ENCODE peak calls at places on chromosomes 1 and 21, in four cellular contexts. One of them, this sample, is unnamed.

GRCh38 chr1:44326821-44327465 is 28.1 kb downstream of the ERI3 start:
- DNase-seq in neural progenitor cell: no peak
- DNase-seq in GM23248: no peak
- DNase-seq in PC-3: peak; percentile 48
- DNase-seq in this sample: no peak

GRCh38 chr21:35664683-35665082 is 395.6 kb downstream of the SETD4 start:
- DNase-seq in neural progenitor cell: no peak
- DNase-seq in GM23248: peak; percentile 20
- DNase-seq in PC-3: peak; percentile 94
- DNase-seq in this sample: no peak

GRCh38 chr1:15371610-15372539 is 37.8 kb upstream of the EFHD2 start:
- DNase-seq in neural progenitor cell: no peak
- DNase-seq in GM23248: no peak
- DNase-seq in PC-3: no peak
- DNase-seq in this sample: no peak

GRCh38 chr1:150970818-150971582 is 3.6 kb downstream of the CERS2 start:
- DNase-seq in neural progenitor cell: peak; percentile 60
- DNase-seq in GM23248: peak; percentile 77
- DNase-seq in PC-3: no peak
- DNase-seq in this sample: peak; percentile 19

GRCh38 chr1:196558424-196558823 is 49.8 kb downstream of the KCNT2 start:
- DNase-seq in neural progenitor cell: no peak
- DNase-seq in GM23248: peak; percentile 88
- DNase-seq in PC-3: peak; percentile 38
- DNase-seq in this sample: no peak

GRCh38 chr1:209400351-209401220 is 182.9 kb upstream of the CAMK1G start:
- DNase-seq in neural progenitor cell: no peak
- DNase-seq in GM23248: no peak
- DNase-seq in PC-3: no peak
- DNase-seq in this sample: no peak

GRCh38 chr1:167447521-167448136 is 70.7 kb downstream of the CD247 start:
- DNase-seq in neural progenitor cell: no peak
- DNase-seq in GM23248: no peak
- DNase-seq in PC-3: peak; percentile 93
- DNase-seq in this sample: peak; percentile 28

GRCh38 chr1:196464545-196464944 is 143.7 kb downstream of the KCNT2 start:
- DNase-seq in neural progenitor cell: no peak
- DNase-seq in GM23248: peak; percentile 47
- DNase-seq in PC-3: peak; percentile 25
- DNase-seq in this sample: no peak

GRCh38 chr1:106080608-106081325 is 975.7 kb upstream of the PRMT6 start:
- DNase-seq in neural progenitor cell: no peak
- DNase-seq in GM23248: peak; percentile 17
- DNase-seq in PC-3: no peak
- DNase-seq in this sample: peak; percentile 43

GRCh38 chr21:35189077-35189863 is 140.2 kb upstream of the RUNX1 start:
- DNase-seq in neural progenitor cell: no peak
- DNase-seq in GM23248: peak; percentile 87
- DNase-seq in PC-3: no peak
- DNase-seq in this sample: no peak

GRCh38 chr1:154840557-154841176 is 29.4 kb downstream of the KCNN3 start:
- DNase-seq in neural progenitor cell: no peak
- DNase-seq in GM23248: peak; percentile 9
- DNase-seq in PC-3: no peak
- DNase-seq in this sample: no peak

GRCh38 chr21:33731447-33731846 is 89.1 kb downstream of the ITSN1 start:
- DNase-seq in neural progenitor cell: no peak
- DNase-seq in GM23248: no peak
- DNase-seq in PC-3: peak; percentile 30
- DNase-seq in this sample: no peak

GRCh38 chr1:61491497-61491896 is 233.4 kb downstream of the TM2D1 start:
- DNase-seq in neural progenitor cell: no peak
- DNase-seq in GM23248: no peak
- DNase-seq in PC-3: no peak
- DNase-seq in this sample: no peak

GRCh38 chr1:14878124-14878523 is 275.4 kb upstream of the TMEM51 start:
- DNase-seq in neural progenitor cell: no peak
- DNase-seq in GM23248: no peak
- DNase-seq in PC-3: no peak
- DNase-seq in this sample: no peak

GRCh38 chr1:109385417-109385816 is 12.3 kb downstream of the SORT1 start:
- DNase-seq in neural progenitor cell: no peak
- DNase-seq in GM23248: no peak
- DNase-seq in PC-3: no peak
- DNase-seq in this sample: no peak

GRCh38 chr21:45899317-45900033 is 82.1 kb upstream of the COL6A1 start:
- DNase-seq in neural progenitor cell: no peak
- DNase-seq in GM23248: no peak
- DNase-seq in PC-3: no peak
- DNase-seq in this sample: no peak

DNA sequence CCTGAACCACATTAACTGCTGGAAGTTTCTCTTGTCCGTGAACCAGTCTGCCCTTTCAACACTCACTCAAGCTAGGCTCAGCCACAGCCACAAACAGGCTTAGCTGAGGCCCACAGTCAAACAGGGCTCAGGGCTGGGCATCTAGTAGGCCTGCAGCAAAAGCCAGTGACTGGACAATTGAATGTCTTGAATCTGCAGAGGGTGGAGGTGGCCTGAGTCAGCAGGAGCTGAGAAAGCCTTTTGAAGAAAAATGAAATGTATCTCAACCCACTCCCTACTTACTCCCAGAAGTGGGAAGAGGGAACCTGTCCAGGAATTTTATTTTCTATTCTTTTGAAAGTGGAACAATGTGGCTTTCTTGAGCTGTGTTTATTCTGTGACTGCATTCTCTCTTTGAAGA is 95.4 kb downstream of the PTPRU start:
- DNase-seq in neural progenitor cell: no peak
- DNase-seq in GM23248: peak; percentile 13
- DNase-seq in PC-3: no peak
- DNase-seq in this sample: no peak
- TF ChIP-seq EZH2phosphoT487 in neural progenitor cell: no peak
- TF ChIP-seq EZH2phosphoT487 in GM23248: no peak
- TF ChIP-seq EZH2phosphoT487 in PC-3: no peak
- TF ChIP-seq EZH2phosphoT487 in this sample: no peak

GRCh38 chr1:31145581-31146117 is 80.1 kb upstream of the PUM1 start:
- DNase-seq in neural progenitor cell: no peak
- DNase-seq in GM23248: no peak
- DNase-seq in PC-3: no peak
- DNase-seq in this sample: no peak
- TF ChIP-seq EZH2phosphoT487 in neural progenitor cell: no peak
- TF ChIP-seq EZH2phosphoT487 in GM23248: no peak
- TF ChIP-seq EZH2phosphoT487 in PC-3: no peak
- TF ChIP-seq EZH2phosphoT487 in this sample: no peak

GRCh38 chr1:33086384-33086850 is 5.5 kb downstream of the AZIN2 start:
- DNase-seq in neural progenitor cell: peak; percentile 91
- DNase-seq in GM23248: peak; percentile 83
- DNase-seq in PC-3: peak; percentile 75
- DNase-seq in this sample: peak; percentile 91
- TF ChIP-seq EZH2phosphoT487 in neural progenitor cell: no peak
- TF ChIP-seq EZH2phosphoT487 in GM23248: no peak
- TF ChIP-seq EZH2phosphoT487 in PC-3: no peak
- TF ChIP-seq EZH2phosphoT487 in this sample: no peak

DNA sequence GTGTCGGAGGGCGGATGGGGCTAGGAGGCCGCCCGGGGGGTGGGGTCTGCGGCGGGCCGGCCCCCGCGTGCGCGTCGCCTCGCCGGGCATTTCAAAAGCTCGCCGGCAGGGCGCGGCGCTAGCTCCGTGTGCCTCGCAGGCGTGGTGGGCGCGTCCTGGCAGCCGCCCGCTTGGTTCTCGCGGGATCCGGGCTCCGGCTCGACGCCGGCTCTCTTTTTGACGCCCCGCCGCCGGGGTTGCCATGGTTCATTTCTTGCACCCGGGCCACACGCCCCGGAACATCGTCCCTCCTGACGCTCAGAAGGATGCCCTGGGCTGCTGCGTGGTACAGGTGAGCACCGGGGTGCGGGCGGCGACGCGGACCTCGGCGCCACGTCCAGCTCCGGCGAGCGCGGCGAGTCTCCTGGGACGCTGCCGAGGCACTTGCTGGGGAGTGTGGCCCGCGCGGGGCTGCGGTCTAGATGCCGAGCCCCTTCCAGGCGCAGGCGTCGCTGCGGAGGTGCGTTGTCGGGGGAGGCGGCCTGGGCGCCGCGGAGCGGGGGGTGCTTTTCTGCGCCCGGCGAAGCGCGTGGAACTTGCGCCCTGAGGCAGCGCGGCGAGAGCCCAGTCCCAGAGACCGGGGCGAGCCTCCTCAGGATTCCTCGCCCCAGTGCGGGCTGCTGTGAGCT is at the start of gene ZYG11A:
- DNase-seq in neural progenitor cell: peak; percentile 92
- DNase-seq in GM23248: peak; percentile 87
- DNase-seq in PC-3: peak; percentile 60
- DNase-seq in this sample: peak; percentile 93
- TF ChIP-seq EZH2phosphoT487 in neural progenitor cell: peak; percentile 84
- TF ChIP-seq EZH2phosphoT487 in GM23248: no peak
- TF ChIP-seq EZH2phosphoT487 in PC-3: no peak
- TF ChIP-seq EZH2phosphoT487 in this sample: no peak

GRCh38 chr1:179166663-179167417 is 62.6 kb downstream of the ABL2 start:
- DNase-seq in neural progenitor cell: no peak
- DNase-seq in GM23248: peak; percentile 26
- DNase-seq in PC-3: no peak
- DNase-seq in this sample: no peak

GRCh38 chr1:179167955-179168354 is 61.5 kb downstream of the ABL2 start:
- DNase-seq in neural progenitor cell: no peak
- DNase-seq in GM23248: no peak
- DNase-seq in PC-3: no peak
- DNase-seq in this sample: no peak

GRCh38 chr1:179168526-179168925 is 61.0 kb downstream of the ABL2 start:
- DNase-seq in neural progenitor cell: no peak
- DNase-seq in GM23248: no peak
- DNase-seq in PC-3: no peak
- DNase-seq in this sample: no peak

GRCh38 chr1:179167418-179167777 is 62.1 kb downstream of the ABL2 start:
- DNase-seq in neural progenitor cell: no peak
- DNase-seq in GM23248: no peak
- DNase-seq in PC-3: no peak
- DNase-seq in this sample: no peak

DNA sequence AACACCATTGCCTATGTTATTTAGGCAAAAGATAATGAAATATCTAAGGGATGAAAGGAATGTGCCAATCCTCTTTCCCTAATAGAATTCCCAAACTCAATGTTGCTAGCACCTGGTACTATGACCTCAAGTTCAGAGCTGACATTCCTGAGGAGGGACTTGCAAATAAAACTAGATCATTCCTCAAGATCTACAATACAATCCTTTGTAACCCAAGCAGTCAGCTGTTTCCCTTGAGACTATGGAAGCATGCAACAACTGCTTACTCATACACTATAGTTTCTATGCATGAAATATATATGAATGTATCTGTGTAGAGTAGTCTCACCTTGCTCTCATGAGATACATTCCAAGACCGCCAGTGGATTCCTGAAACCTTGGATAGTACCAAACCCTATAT is 65.0 kb downstream of the ABL2 start:
- DNase-seq in neural progenitor cell: no peak
- DNase-seq in GM23248: peak; percentile 58
- DNase-seq in PC-3: peak; percentile 78
- DNase-seq in this sample: peak; percentile 85
- TF ChIP-seq EZH2phosphoT487 in neural progenitor cell: no peak
- TF ChIP-seq EZH2phosphoT487 in GM23248: no peak
- TF ChIP-seq EZH2phosphoT487 in PC-3: no peak
- TF ChIP-seq EZH2phosphoT487 in this sample: no peak

GRCh38 chr1:183742367-183742766 is 62.6 kb upstream of the RGL1 start:
- DNase-seq in neural progenitor cell: no peak
- DNase-seq in GM23248: no peak
- DNase-seq in PC-3: no peak
- DNase-seq in this sample: no peak
- TF ChIP-seq EZH2phosphoT487 in neural progenitor cell: no peak
- TF ChIP-seq EZH2phosphoT487 in GM23248: no peak
- TF ChIP-seq EZH2phosphoT487 in PC-3: no peak
- TF ChIP-seq EZH2phosphoT487 in this sample: no peak

DNA sequence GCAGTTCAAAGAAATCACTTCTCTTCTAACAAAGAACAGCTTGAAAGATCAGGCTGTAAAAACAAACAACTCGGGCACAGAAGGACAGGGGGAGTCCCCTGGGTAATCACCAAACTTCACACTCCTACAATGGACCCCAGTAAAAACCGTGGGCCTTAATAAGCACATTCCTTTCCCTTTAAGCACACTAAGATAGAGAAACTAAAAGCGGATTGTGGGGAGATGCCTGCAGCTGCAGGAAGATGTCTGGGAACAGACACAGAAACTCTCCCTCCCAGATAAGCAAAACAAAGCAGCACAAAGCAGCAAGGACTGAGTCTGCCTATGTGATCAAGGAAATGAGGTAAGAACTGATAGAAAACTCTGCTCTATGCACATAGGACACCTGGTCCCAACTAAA is 37.6 kb upstream of the CTBS start:
- DNase-seq in neural progenitor cell: peak; percentile 85
- DNase-seq in GM23248: peak; percentile 33
- DNase-seq in PC-3: no peak
- DNase-seq in this sample: peak; percentile 19
- TF ChIP-seq EZH2phosphoT487 in neural progenitor cell: no peak
- TF ChIP-seq EZH2phosphoT487 in GM23248: no peak
- TF ChIP-seq EZH2phosphoT487 in PC-3: no peak
- TF ChIP-seq EZH2phosphoT487 in this sample: no peak

DNA sequence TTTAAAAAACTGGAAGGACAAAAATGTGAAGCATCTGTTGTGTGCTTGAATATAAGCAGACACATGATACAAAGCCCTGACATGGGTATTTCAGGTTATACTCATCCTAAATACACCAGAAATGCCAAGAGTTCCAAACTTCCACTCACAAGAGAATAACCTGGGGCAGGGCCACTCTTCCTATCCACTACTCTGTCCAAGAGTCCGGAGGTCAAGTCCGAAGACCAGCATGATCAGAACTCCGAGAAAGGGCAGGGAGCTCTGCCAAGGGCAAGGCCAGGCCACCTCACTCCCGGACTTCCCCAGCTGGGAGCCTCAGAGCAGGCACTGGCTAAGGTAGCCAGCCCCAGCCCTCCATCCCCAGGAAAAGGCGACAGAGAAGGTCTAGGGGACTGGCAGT is 37.5 kb downstream of the HLCS start:
- DNase-seq in neural progenitor cell: no peak
- DNase-seq in GM23248: no peak
- DNase-seq in PC-3: peak; percentile 7
- DNase-seq in this sample: no peak
- TF ChIP-seq EZH2phosphoT487 in neural progenitor cell: no peak
- TF ChIP-seq EZH2phosphoT487 in GM23248: no peak
- TF ChIP-seq EZH2phosphoT487 in PC-3: no peak
- TF ChIP-seq EZH2phosphoT487 in this sample: no peak

GRCh38 chr1:23446644-23447310 is 22.2 kb upstream of the TCEA3 start:
- DNase-seq in neural progenitor cell: no peak
- DNase-seq in GM23248: no peak
- DNase-seq in PC-3: no peak
- DNase-seq in this sample: no peak

GRCh38 chr1:23442751-23443150 is 18.2 kb upstream of the TCEA3 start:
- DNase-seq in neural progenitor cell: no peak
- DNase-seq in GM23248: no peak
- DNase-seq in PC-3: no peak
- DNase-seq in this sample: no peak

GRCh38 chr1:23441446-23442148 is 17.0 kb upstream of the TCEA3 start:
- DNase-seq in neural progenitor cell: no peak
- DNase-seq in GM23248: no peak
- DNase-seq in PC-3: no peak
- DNase-seq in this sample: no peak

GRCh38 chr1:23444104-23444533 is 19.6 kb upstream of the TCEA3 start:
- DNase-seq in neural progenitor cell: no peak
- DNase-seq in GM23248: peak; percentile 94
- DNase-seq in PC-3: no peak
- DNase-seq in this sample: no peak

GRCh38 chr1:23444596-23445390 is 20.2 kb upstream of the TCEA3 start:
- DNase-seq in neural progenitor cell: no peak
- DNase-seq in GM23248: no peak
- DNase-seq in PC-3: no peak
- DNase-seq in this sample: no peak
- TF ChIP-seq EZH2phosphoT487 in neural progenitor cell: no peak
- TF ChIP-seq EZH2phosphoT487 in GM23248: no peak
- TF ChIP-seq EZH2phosphoT487 in PC-3: no peak
- TF ChIP-seq EZH2phosphoT487 in this sample: no peak

GRCh38 chr21:44310628-44311027 is 10.8 kb downstream of the PFKL start:
- DNase-seq in neural progenitor cell: no peak
- DNase-seq in GM23248: no peak
- DNase-seq in PC-3: no peak
- DNase-seq in this sample: no peak
- TF ChIP-seq EZH2phosphoT487 in neural progenitor cell: no peak
- TF ChIP-seq EZH2phosphoT487 in GM23248: no peak
- TF ChIP-seq EZH2phosphoT487 in PC-3: no peak
- TF ChIP-seq EZH2phosphoT487 in this sample: no peak